ENCODE peak calls at places on chromosomes 4 and X, in six cellular contexts. M is GM10248, Z is cardiac muscle cell, W is HCT116, Y is prostate gland, P is AG10803. I is an unnamed sample.

GRCh38 chrX:65196758-65197371 is 220.6 kb upstream of the ZC4H2 start:
- DNase-seq in Z (no peak), P (no peak), Y (peak; percentile 16), M (no peak), W (no peak), I (no peak)

GRCh38 chr4:7158991-7159390 is 33.3 kb upstream of the SORCS2 start:
- DNase-seq in Y (no peak), Z (no peak), P (no peak), W (no peak), M (no peak), I (no peak)

GRCh38 chr4:12244949-12245348 is 816.3 kb upstream of the HS3ST1 start:
- DNase-seq in Y (no peak), P (no peak), W (no peak), Z (peak; percentile 50), M (no peak), I (no peak)

GRCh38 chr4:94344457-94344856 is 1.8 kb upstream of the HPGDS start:
- DNase-seq in Z (no peak), W (no peak), P (no peak), M (no peak), Y (no peak), I (no peak)

GRCh38 chrX:96696462-96696861 is 11.8 kb downstream of the DIAPH2 start:
- DNase-seq in Y (no peak), P (no peak), M (no peak), W (no peak), Z (no peak), I (no peak)

GRCh38 chr4:142248946-142249345 is 597.2 kb downstream of the INPP4B start:
- DNase-seq in Y (no peak), P (peak; percentile 75), M (no peak), W (no peak), Z (peak; percentile 25), I (no peak)

GRCh38 chr4:44186096-44186849 is 262.3 kb downstream of the KCTD8 start:
- DNase-seq in Y (no peak), Z (no peak), M (no peak), P (no peak), W (no peak), I (no peak)

GRCh38 chr4:99403380-99404194 is 31.6 kb downstream of the ADH7 start:
- DNase-seq in Y (no peak), P (peak; percentile 84), Z (peak; percentile 50), M (peak; percentile 28), W (no peak), I (no peak)

GRCh38 chr4:87038837-87039715 is 104.3 kb downstream of the AFF1 start:
- DNase-seq in Z (peak; percentile 78), M (no peak), Y (no peak), W (no peak), P (peak; percentile 92), I (peak; percentile 57)

GRCh38 chr4:26873391-26874026 is 12.9 kb downstream of the STIM2 start:
- DNase-seq in P (no peak), Z (no peak), Y (no peak), M (peak; percentile 26), W (no peak), I (peak; percentile 51)

GRCh38 chr4:170008376-170008775 is 17.8 kb downstream of the MFAP3L start:
- DNase-seq in P (peak; percentile 22), M (no peak), W (no peak), Z (no peak), Y (no peak), I (no peak)
- TF ChIP-seq CTCF in P (peak; percentile 10), M (no peak), W (peak; percentile 42), Z (no peak), Y (no peak), I (no peak)

GRCh38 chr4:96317924-96318323 is 478.0 kb downstream of the PDHA2 start:
- DNase-seq in M (no peak), Y (no peak), P (no peak), W (no peak), Z (peak; percentile 14), I (no peak)

GRCh38 chr4:96315815-96316214 is 475.9 kb downstream of the PDHA2 start:
- DNase-seq in W (no peak), P (no peak), Y (no peak), M (no peak), Z (peak; percentile 39), I (no peak)

DNA sequence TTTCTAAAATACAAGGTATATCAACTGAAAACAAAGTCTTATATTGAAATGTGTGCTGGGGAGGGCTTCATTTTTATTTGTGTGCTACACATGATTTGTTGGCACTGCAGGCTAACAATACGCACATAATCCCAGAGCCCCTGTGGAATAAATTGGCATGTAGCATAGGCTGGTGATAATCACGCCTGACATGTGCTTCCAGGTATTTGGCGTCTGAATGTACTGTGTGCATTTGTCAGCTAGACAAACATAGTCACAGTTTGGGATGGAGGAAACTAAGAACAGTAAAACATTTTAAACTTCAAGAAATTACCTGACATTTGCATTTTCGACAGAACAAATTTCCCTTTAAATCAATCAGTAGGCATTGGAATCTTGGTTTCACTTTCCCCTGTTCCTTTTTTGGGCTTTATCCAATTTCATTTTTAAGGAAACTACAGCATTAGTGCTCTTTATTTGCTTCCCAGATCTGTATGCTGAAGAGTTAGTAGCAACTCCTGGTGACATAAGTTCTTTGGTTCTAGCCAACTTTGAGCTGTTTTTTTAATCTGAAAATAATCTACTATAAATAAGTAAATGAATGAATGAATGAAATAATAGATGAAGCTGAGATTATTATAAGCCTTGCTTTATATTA is 472.3 kb downstream of the PDHA2 start:
- DNase-seq in Y (no peak), Z (peak; percentile 21), W (no peak), M (no peak), P (no peak), I (no peak)
- TF ChIP-seq CTCF in Y (no peak), Z (no peak), W (no peak), M (no peak), P (no peak), I (no peak)

DNA sequence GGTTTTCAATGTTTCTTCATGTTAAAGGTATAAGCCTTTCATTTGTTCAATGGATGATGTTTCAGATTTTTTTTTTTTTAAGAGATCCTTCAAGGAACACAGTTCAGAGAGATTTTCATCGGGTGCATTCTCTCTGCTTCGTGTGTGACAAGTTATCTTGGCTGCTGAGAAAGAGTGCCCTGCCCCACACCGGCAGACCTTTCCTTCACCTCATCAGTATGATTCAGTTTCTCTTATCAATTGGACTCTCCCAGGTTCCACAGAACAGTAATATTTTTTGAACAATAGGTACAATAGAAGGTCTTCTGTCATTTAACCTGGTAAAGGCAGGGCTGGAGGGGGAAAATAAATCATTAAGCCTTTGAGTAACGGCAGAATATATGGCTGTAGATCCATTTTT is 75.8 kb downstream of the NPNT start:
- DNase-seq in W (no peak), M (no peak), P (no peak), Y (no peak), Z (no peak), I (no peak)
- TF ChIP-seq CTCF in W (no peak), M (no peak), P (no peak), Y (no peak), Z (no peak), I (no peak)

GRCh38 chrX:9882669-9883446 is 84.3 kb upstream of the CLDN34 start:
- DNase-seq in P (no peak), Z (peak; percentile 80), M (no peak), Y (no peak), W (no peak), I (no peak)
- TF ChIP-seq CTCF in P (no peak), Z (peak; percentile 26), M (no peak), Y (no peak), W (no peak), I (no peak)

DNA sequence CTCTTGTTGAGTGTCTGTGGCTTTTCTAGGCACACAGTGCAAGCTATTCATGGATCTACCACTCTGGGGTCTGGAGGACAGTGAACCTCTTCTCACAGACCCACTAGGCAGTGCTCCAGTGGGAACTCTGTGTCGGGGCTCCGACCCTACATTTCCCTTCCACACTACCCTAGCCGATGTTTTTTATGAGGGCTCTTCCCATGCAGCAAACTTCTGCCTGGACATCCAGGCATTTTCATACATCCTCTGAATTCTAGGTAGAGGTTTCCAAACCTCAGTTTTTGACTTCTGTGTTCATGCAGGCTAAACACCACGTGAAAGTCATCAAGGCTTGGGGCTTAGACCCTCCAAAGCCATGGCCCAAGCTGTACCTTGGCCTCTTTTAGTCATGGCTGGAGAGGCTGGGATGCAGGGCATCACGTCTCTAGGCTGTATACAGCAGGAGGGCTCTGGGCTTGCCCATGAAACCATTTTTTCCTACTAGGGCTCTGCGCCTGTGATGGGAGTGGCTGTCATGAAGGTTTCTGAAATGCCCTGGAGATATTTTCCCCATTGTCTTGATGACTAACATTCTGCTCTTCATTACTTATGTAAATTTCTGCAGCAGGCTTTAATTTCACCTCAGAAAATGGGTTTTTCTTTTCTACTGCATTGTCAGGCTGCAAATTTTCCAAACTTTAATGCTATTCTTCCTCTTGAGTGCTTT is 249.8 kb upstream of the CPEB2 start:
- DNase-seq in Y (no peak), M (no peak), Z (no peak), P (no peak), W (no peak), I (no peak)
- TF ChIP-seq CTCF in Y (no peak), M (no peak), Z (no peak), P (no peak), W (no peak), I (no peak)

GRCh38 chrX:146278381-146278780 is 460.8 kb downstream of the SLITRK2 start:
- DNase-seq in M (no peak), P (no peak), Z (no peak), W (no peak), Y (no peak), I (no peak)
- TF ChIP-seq CTCF in M (no peak), P (no peak), Z (no peak), W (no peak), Y (no peak), I (no peak)

GRCh38 chrX:1427756-1428155 is 25.0 kb downstream of the ASMTL start:
- DNase-seq in W (no peak), P (no peak), Z (no peak), Y (no peak), M (no peak), I (no peak)
- TF ChIP-seq CTCF in W (no peak), P (no peak), Z (no peak), Y (no peak), M (no peak), I (no peak)

DNA sequence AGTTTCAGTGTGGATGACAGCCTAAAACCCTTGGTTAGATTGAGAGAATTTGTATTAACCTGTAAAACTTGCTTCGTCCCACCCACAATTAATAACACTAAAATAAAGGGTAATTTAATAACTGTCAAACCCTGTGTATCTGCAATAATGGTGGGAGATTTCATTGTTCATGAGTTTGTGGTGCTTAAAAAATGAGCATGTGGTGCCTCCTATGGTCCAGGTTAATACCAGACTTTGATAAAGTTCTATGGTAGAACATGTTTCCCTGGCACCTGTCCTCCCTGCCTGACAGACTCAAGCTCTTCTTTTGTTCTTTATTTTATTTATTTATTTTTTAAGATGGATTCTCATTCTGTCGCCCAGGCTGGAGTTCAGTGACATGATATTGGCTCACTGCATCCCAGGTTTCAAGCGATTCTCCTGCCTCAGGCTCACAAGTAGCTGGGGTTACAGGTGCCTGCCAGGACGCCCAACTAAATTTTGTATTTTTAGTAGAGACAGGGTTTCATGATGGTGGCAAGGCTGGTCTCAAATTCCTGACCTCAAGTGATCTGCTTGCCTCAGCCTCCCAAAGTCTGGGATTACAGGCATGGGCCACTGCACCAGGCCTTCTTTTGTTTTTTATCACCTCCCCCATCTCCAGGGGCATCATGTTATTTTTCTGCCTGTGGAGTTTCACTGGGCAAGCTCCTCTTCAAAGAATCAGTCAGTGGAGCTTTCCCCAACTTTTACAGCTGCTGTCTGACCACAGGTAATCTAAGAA is 289.2 kb downstream of the NR3C2 start:
- DNase-seq in M (no peak), P (peak; percentile 8), Y (no peak), Z (peak; percentile 18), W (no peak), I (no peak)
- TF ChIP-seq CTCF in M (no peak), P (peak; percentile 25), Y (no peak), Z (no peak), W (no peak), I (no peak)

GRCh38 chr4:116899536-116899935 is 185.8 kb downstream of the TRAM1L1 start:
- DNase-seq in W (no peak), P (no peak), M (no peak), Z (no peak), Y (no peak), I (no peak)
- TF ChIP-seq CTCF in W (no peak), P (no peak), M (no peak), Z (no peak), Y (no peak), I (no peak)

I was measured in CD14-positive monocyte.